ENCODE peak calls at places on chromosomes 12 and 14, in ten cellular contexts. B is IMR-90, Y is HepG2, U is breast epithelium, M is lower leg skin, E is activated B cell treated with CpG ODN at 0.5 μM for 24 hours, N is left lung, W is nephron progenitor cell, F is psoas muscle, H is foreskin fibroblast. R is an unnamed sample.
A peak's percentile ranks its signal among the peaks of the same experiment; 100 is the strongest.

GRCh38 chr12:103969391-103969790 is 3.7 kb downstream of the TDG start:
- DNase-seq in F (no peak), B (peak; percentile 60), Y (no peak), E (no peak), M (no peak), U (no peak), W (no peak), H (peak; percentile 35), N (no peak), R (no peak)

GRCh38 chr12:87117516-87117915 is 861.3 kb upstream of the MGAT4C start:
- DNase-seq in N (no peak), H (no peak), B (no peak), W (no peak), U (no peak), F (no peak), M (no peak), Y (no peak), E (no peak), R (no peak)

GRCh38 chr12:21527451-21528180 is 1.5 kb downstream of the SPX start:
- DNase-seq in F (peak; percentile 53), U (no peak), H (peak; percentile 50), E (peak; percentile 54), M (peak; percentile 86), Y (no peak), W (peak; percentile 72), B (peak; percentile 18), N (peak; percentile 40), R (peak; percentile 73)

GRCh38 chr14:53054457-53054856 is 98.7 kb downstream of the DDHD1 start:
- DNase-seq in N (no peak), U (no peak), F (no peak), M (no peak), W (no peak), B (peak; percentile 67), Y (no peak), H (peak; percentile 76), E (no peak), R (no peak)

GRCh38 chr14:21238823-21239518 is 30.3 kb downstream of the HNRNPC start:
- DNase-seq in M (no peak), H (no peak), W (no peak), Y (no peak), B (no peak), N (no peak), U (no peak), E (no peak), F (no peak), R (no peak)

GRCh38 chr14:104400355-104400754 is 179.2 kb upstream of the C14orf180 start:
- DNase-seq in M (peak; percentile 69), U (no peak), F (no peak), H (no peak), Y (no peak), E (no peak), W (no peak), N (no peak), B (no peak), R (no peak)

GRCh38 chr14:105312973-105313372 is 1.6 kb upstream of the PACS2 start:
- DNase-seq in E (no peak), Y (no peak), B (no peak), U (no peak), M (no peak), N (no peak), F (no peak), W (no peak), H (no peak), R (no peak)

GRCh38 chr12:53499261-53500118 is at the start of gene MAP3K12:
- DNase-seq in U (peak; percentile 62), Y (no peak), W (peak; percentile 74), H (peak; percentile 72), E (peak; percentile 57), N (peak; percentile 77), B (peak; percentile 47), M (peak; percentile 93), F (peak; percentile 72), R (peak; percentile 76)

GRCh38 chr14:64298773-64299172 is 4.6 kb upstream of the ESR2 start:
- DNase-seq in E (no peak), Y (peak; percentile 9), M (no peak), U (no peak), N (no peak), H (peak; percentile 1), F (no peak), W (no peak), B (no peak), R (no peak)

GRCh38 chr12:43348221-43348620 is 203.8 kb downstream of the ADAMTS20 start:
- DNase-seq in E (no peak), W (no peak), N (no peak), F (no peak), H (no peak), B (no peak), U (no peak), M (no peak), Y (no peak), R (no peak)

GRCh38 chr12:67671419-67671818 is 22.9 kb downstream of the DYRK2 start:
- DNase-seq in Y (no peak), B (peak; percentile 77), U (no peak), H (peak; percentile 28), E (no peak), F (no peak), M (no peak), N (no peak), W (no peak), R (no peak)

GRCh38 chr14:74142523-74142922 is 57.8 kb downstream of the LIN52 start:
- DNase-seq in Y (no peak), U (no peak), W (no peak), M (no peak), B (no peak), N (no peak), H (no peak), E (no peak), F (no peak), R (no peak)

GRCh38 chr12:3215410-3215975 is 138.3 kb downstream of the TSPAN9 start:
- DNase-seq in Y (no peak), W (no peak), M (no peak), E (no peak), N (no peak), H (no peak), B (no peak), F (no peak), U (no peak), R (no peak)

GRCh38 chr14:76395161-76395560 is 19.2 kb downstream of the ESRRB start:
- DNase-seq in N (no peak), W (no peak), Y (no peak), E (no peak), H (no peak), M (no peak), U (no peak), F (no peak), B (no peak), R (no peak)

GRCh38 chr14:36207500-36207899 is 31.0 kb upstream of the PTCSC3 start:
- DNase-seq in E (no peak), B (peak; percentile 10), M (no peak), N (no peak), F (no peak), H (no peak), W (no peak), U (no peak), Y (peak; percentile 35), R (no peak)

GRCh38 chr12:11877869-11878780 is 192.6 kb upstream of the BCL2L14 start:
- DNase-seq in Y (no peak), N (no peak), W (no peak), H (peak; percentile 64), U (peak; percentile 54), M (no peak), B (peak; percentile 80), F (no peak), E (no peak), R (no peak)

GRCh38 chr12:31702047-31702446 is 26.8 kb downstream of the AMN1 start:
- DNase-seq in U (no peak), N (no peak), F (no peak), Y (no peak), W (no peak), H (peak; percentile 9), B (peak; percentile 10), M (no peak), E (no peak), R (no peak)
- TF ChIP-seq CTCF in U (no peak), N (no peak), F (peak; percentile 12), Y (peak; percentile 32), W (no peak), H (peak; percentile 14), B (no peak), M (no peak), E (no peak), R (no peak)

GRCh38 chr12:132194056-132194455 is 49.8 kb downstream of the NOC4L start:
- DNase-seq in E (no peak), Y (no peak), B (no peak), H (no peak), W (no peak), N (no peak), M (no peak), F (no peak), U (no peak), R (peak; percentile 48)
- TF ChIP-seq CTCF in E (no peak), Y (peak; percentile 33), B (no peak), H (no peak), W (peak; percentile 27), N (no peak), M (no peak), F (no peak), U (no peak), R (peak; percentile 62)

DNA sequence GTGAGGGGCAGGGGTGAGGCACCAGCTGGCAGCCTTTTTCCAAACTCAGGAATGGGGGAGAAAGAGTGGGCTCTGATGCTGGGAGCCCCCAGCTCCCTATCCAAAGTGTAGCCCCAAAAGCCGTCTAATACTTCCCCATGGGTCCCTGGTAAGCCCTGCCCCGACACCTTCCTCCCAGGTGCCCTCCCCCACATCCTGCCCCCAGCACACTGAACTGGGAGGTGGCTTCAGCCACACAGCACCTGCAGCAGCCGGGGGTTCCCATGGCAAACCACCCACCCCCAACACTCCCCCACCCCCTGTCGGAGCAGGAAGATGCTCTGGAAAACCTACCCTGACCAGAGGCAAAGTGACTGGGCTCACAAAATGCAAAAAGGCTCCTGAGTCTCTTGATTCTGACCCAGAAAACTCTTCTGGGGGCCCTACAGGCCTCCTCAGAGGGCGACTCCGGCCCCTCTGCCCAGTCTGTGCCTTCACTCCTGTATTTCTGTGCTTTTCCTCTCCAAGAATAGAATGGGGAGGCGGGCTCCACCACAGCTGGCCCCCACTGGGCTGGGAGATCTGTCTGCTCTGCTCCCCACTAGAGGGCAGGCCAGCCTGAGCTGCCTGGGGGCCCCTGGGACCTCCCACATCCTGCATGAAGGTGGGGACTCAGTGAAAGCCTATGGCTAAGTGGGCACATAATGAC is 81.6 kb downstream of the ITPK1 start:
- DNase-seq in W (peak; percentile 39), B (no peak), U (no peak), E (peak; percentile 31), F (no peak), M (no peak), H (no peak), Y (no peak), N (no peak), R (peak; percentile 75)
- TF ChIP-seq CTCF in W (peak; percentile 20), B (peak; percentile 34), U (no peak), E (no peak), F (peak; percentile 20), M (no peak), H (peak; percentile 44), Y (peak; percentile 70), N (peak; percentile 18), R (peak; percentile 76)

DNA sequence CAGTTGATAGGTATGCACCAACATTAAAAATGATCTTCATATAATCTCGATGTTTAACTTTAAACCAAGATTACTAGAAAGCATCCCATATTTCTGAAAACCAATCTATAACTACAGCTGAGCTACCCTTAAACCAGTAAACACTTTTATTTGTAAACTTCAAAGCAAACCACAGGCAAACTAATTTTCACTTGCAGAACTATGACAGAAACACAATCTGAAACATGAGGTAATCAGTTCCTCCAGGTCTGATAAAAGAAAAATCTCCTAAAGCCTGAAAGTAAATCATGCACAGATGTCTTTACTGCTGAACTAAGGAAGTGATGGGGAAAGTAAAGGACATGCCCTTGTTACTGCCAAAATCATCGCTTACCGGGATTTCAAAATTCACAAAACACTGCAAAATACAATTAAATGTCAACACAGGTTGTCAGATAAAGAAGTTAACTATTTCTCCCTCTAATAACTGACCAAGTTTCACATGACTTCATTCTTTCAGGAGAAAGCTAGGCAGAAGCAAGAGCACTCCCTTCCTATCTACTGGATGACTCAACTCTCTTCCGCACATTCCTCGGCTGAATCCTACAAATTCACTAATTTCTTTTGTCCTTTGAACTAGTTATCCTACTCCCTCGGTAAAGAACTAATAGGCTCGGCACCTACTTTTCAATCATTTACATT is 1.5 kb downstream of the EEA1 start:
- DNase-seq in M (no peak), B (peak; percentile 77), Y (peak; percentile 63), U (no peak), N (no peak), E (no peak), F (no peak), H (peak; percentile 75), W (no peak), R (no peak)
- TF ChIP-seq CTCF in M (no peak), B (no peak), Y (no peak), U (no peak), N (no peak), E (no peak), F (no peak), H (no peak), W (no peak), R (no peak)